ENCODE peak calls at places on chromosomes 4 and X, in six cellular contexts. K is HEK293T, D is HepG2, V is thoracic aorta, R is mesothelial cell of epicardium, M is pons. A is an unnamed sample.

GRCh38 chrX:152028611-152029010 is 54.1 kb upstream of the GABRE start:
- DNase-seq in K (no peak), V (no peak), M (no peak), R (no peak), D (peak), A (no peak)

GRCh38 chrX:53435997-53436396 is 1.8 kb upstream of the HSD17B10 start:
- DNase-seq in R (no peak), M (peak), D (peak), V (no peak), K (peak), A (no peak)

GRCh38 chrX:10726647-10727046 is 106.3 kb upstream of the MID1 start:
- DNase-seq in D (no peak), R (no peak), K (no peak), M (peak), V (no peak), A (no peak)

GRCh38 chrX:15564981-15565579 is 35.7 kb downstream of the ACE2 start:
- DNase-seq in M (peak), D (peak), V (no peak), K (peak), R (peak), A (no peak)

GRCh38 chr4:103012085-103012484 is 7.4 kb downstream of the SLC9B1 start:
- DNase-seq in R (no peak), K (no peak), D (no peak), V (no peak), M (no peak), A (no peak)

GRCh38 chrX:41087219-41087618 is 2.0 kb downstream of the USP9X start:
- DNase-seq in R (no peak), M (no peak), K (no peak), V (no peak), D (no peak), A (no peak)

GRCh38 chr4:184617611-184618196 is 31.5 kb downstream of the CASP3 start:
- DNase-seq in M (no peak), V (no peak), K (no peak), D (no peak), R (no peak), A (no peak)

GRCh38 chrX:131677655-131678628 is 134.1 kb downstream of the OR13H1 start:
- DNase-seq in R (peak), K (peak), V (no peak), D (peak), M (peak), A (no peak)

GRCh38 chr4:150096625-150097024 is 18.4 kb downstream of the DCLK2 start:
- DNase-seq in K (no peak), M (no peak), D (no peak), V (no peak), R (no peak), A (no peak)

GRCh38 chr4:113452868-113453620 is 308.5 kb downstream of the CAMK2D start:
- DNase-seq in D (no peak), V (no peak), K (no peak), M (peak), R (no peak), A (no peak)

GRCh38 chr4:24419147-24420034 is 165.0 kb downstream of the DHX15 start:
- DNase-seq in D (peak), K (peak), V (no peak), M (peak), R (peak), A (no peak)

GRCh38 chrX:146224442-146224841 is 406.8 kb downstream of the SLITRK2 start:
- DNase-seq in K (peak), R (no peak), M (no peak), D (no peak), V (no peak), A (no peak)

GRCh38 chr4:1991087-1991486 is 17.7 kb downstream of the NELFA start:
- DNase-seq in R (no peak), D (no peak), M (no peak), V (no peak), K (no peak), A (no peak)

GRCh38 chr4:105246712-105247111 is 100.0 kb downstream of the TET2 start:
- DNase-seq in D (no peak), M (no peak), K (no peak), V (no peak), R (no peak), A (no peak)

GRCh38 chr4:140807491-140808257 is 51.5 kb upstream of the TBC1D9 start:
- DNase-seq in V (no peak), R (no peak), M (peak), D (no peak), K (no peak), A (no peak)

GRCh38 chr4:99321241-99322191 is at the start of gene ADH1B:
- DNase-seq in V (no peak), K (no peak), M (no peak), R (no peak), D (no peak), A (no peak)

A was measured in esophagus muscularis mucosa.